ENCODE peak calls at places on chromosomes 4 and X, in eight cellular contexts. X, E, A, S, D, T, Y and C are unnamed samples.

GRCh38 chr4:39976141-39976944 is 1.4 kb downstream of the PDS5A start:
- DNase-seq in X (no peak), E (peak; percentile 82), A (peak; percentile 71), S (peak; percentile 42), D (peak; percentile 71), T (peak; percentile 76), Y (peak; percentile 84), C (peak; percentile 78)

GRCh38 chrX:68883800-68884199 is 55.0 kb downstream of the EFNB1 start:
- DNase-seq in X (no peak), E (no peak), A (no peak), S (no peak), D (no peak), T (no peak), Y (no peak), C (no peak)

GRCh38 chrX:30653415-30654131 is at the start of gene GK:
- DNase-seq in X (no peak), E (peak; percentile 12), A (no peak), S (no peak), D (no peak), T (no peak), Y (peak; percentile 3), C (no peak)

GRCh38 chr4:15774020-15774420 is 4.1 kb upstream of the CD38 start:
- DNase-seq in X (no peak), E (no peak), A (no peak), S (no peak), D (no peak), T (no peak), Y (no peak), C (no peak)

GRCh38 chrX:23374291-23374690 is 39.6 kb downstream of the PTCHD1 start:
- DNase-seq in X (no peak), E (no peak), A (no peak), S (no peak), D (no peak), T (no peak), Y (no peak), C (no peak)

GRCh38 chr4:169756971-169757574 is 671 bp downstream of the HPF1 start:
- DNase-seq in X (no peak), E (no peak), A (no peak), S (no peak), D (no peak), T (no peak), Y (peak; percentile 12), C (no peak)

GRCh38 chr4:106312377-106312776 is 3.6 kb downstream of the TBCK start:
- DNase-seq in X (no peak), E (peak; percentile 52), A (no peak), S (no peak), D (no peak), T (no peak), Y (no peak), C (no peak)

GRCh38 chr4:70927502-70928139 is 25.5 kb downstream of the MOB1B start:
- DNase-seq in X (no peak), E (no peak), A (no peak), S (no peak), D (no peak), T (no peak), Y (no peak), C (no peak)

GRCh38 chrX:87636533-87636932 is 118.9 kb downstream of the KLHL4 start:
- DNase-seq in X (no peak), E (no peak), A (no peak), S (no peak), D (no peak), T (no peak), Y (no peak), C (no peak)
- H3K27me3 ChIP-seq in X (no peaks in the 10 kb centered on the region), E (no peaks in the 10 kb centered on the region), A (no peaks in the 10 kb centered on the region), S (no peaks in the 10 kb centered on the region), D (no peaks in the 10 kb centered on the region), T (no peaks in the 10 kb centered on the region), Y (no peaks in the 10 kb centered on the region), C (no peaks in the 10 kb centered on the region)

GRCh38 chr4:6199344-6199921 is 916 bp downstream of the JAKMIP1 start:
- DNase-seq in X (no peak), E (no peak), A (no peak), S (no peak), D (no peak), T (no peak), Y (no peak), C (no peak)

GRCh38 chr4:6197433-6198174 is 2.7 kb downstream of the JAKMIP1 start:
- DNase-seq in X (no peak), E (no peak), A (no peak), S (no peak), D (no peak), T (no peak), Y (no peak), C (no peak)

GRCh38 chr4:6198278-6198677 is 2.1 kb downstream of the JAKMIP1 start:
- DNase-seq in X (no peak), E (no peak), A (no peak), S (no peak), D (no peak), T (no peak), Y (no peak), C (no peak)

GRCh38 chr4:6200011-6200921 is at the start of gene JAKMIP1:
- DNase-seq in X (no peak), E (peak; percentile 46), A (peak; percentile 87), S (peak; percentile 14), D (peak; percentile 61), T (no peak), Y (peak; percentile 38), C (peak; percentile 71)

DNA sequence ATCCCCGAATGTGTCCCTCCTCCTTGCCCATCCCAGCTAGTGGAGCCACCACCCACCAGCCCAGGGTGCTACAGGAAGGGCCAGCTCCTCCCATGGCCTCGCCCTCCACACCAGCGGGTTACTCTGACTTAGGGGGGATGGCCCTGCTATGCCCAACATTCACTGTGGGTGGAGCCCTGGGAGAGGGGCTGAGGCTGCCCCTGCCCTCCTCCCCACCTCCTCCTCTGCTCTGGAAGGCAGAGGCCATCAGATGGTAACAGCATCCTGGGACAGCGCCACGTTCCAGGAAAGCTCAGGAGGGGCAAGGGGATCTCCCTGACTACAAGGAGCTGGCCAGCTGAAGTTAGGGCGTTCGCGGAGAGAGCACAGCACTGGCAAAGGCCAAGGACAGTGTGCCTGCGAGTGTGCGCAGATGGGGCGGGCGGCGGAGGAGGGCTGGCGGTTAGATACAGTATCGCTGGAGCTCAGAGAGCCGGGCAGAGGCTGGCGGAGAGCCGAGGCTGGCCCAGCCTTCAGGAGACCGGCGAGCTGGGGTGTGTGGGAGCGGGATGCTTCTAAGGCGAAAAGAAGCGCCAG is 1.5 kb downstream of the JAKMIP1 start:
- DNase-seq in X (no peak), E (no peak), A (no peak), S (no peak), D (no peak), T (no peak), Y (no peak), C (no peak)
- TF ChIP-seq POLR2A in X (peak; percentile 32), E (no peak), A (no peak), S (no peak), D (no peak), T (no peak), Y (no peak), C (no peak)

GRCh38 chr4:41526628-41527027 is 11.3 kb upstream of the LIMCH1 start:
- DNase-seq in X (no peak), E (peak; percentile 2), A (no peak), S (no peak), D (no peak), T (no peak), Y (no peak), C (no peak)
- TF ChIP-seq CTCF in X (no peak), E (no peak), A (no peak), S (no peak), D (no peak), T (no peak), Y (no peak), C (no peak)

GRCh38 chr4:1765409-1766335 is 27.4 kb upstream of the FGFR3 start:
- DNase-seq in X (no peak), E (no peak), A (no peak), S (no peak), D (no peak), T (no peak), Y (no peak), C (no peak)
- H3K27me3 ChIP-seq in X (peaks cover 3% of the 10 kb centered on the region), E (no peaks in the 10 kb centered on the region), A (peaks cover 91% of the 10 kb centered on the region), S (peaks cover 18% of the 10 kb centered on the region), D (peaks cover 5% of the 10 kb centered on the region), T (no peaks in the 10 kb centered on the region), Y (no peaks in the 10 kb centered on the region), C (no peaks in the 10 kb centered on the region)

GRCh38 chr4:25159837-25160713 is at the start of gene SEPSECS:
- DNase-seq in X (peak; percentile 96), E (peak; percentile 95), A (peak; percentile 99), S (peak; percentile 96), D (peak; percentile 98), T (peak; percentile 96), Y (peak; percentile 99), C (peak; percentile 98)
- TF ChIP-seq POLR2A in X (peak; percentile 96), E (peak; percentile 63), A (no peak), S (no peak), D (peak; percentile 70), T (peak; percentile 90), Y (peak; percentile 87), C (no peak)

GRCh38 chr4:167290684-167291083 is 56.4 kb upstream of the SPOCK3 start:
- DNase-seq in X (no peak), E (no peak), A (no peak), S (no peak), D (no peak), T (peak; percentile 7), Y (peak; percentile 11), C (no peak)
- TF ChIP-seq CTCF in X (peak; percentile 9), E (no peak), A (no peak), S (no peak), D (no peak), T (peak; percentile 36), Y (peak; percentile 12), C (peak; percentile 23)